ENCODE peak calls at places on chromosomes 5 and 9, in eight cellular contexts. One of them, this sample, is unnamed.
A peak's percentile ranks its signal among the peaks of the same experiment; 100 is the strongest.

GRCh38 chr5:150589791-150590601 is 50.5 kb upstream of the SYNPO start:
- DNase-seq in stimulated activated CD8-positive, alpha-beta memory T cell treated with anti-CD3 and anti-CD28 coated beads, Interleukin-4, amount 100 ng/mL, for 24 hours: no peak
- DNase-seq in left cardiac atrium: peak; percentile 84
- DNase-seq in aorta: peak; percentile 87
- DNase-seq in mesendoderm: peak; percentile 80
- DNase-seq in iPS-NIHi11: no peak
- DNase-seq in NCI-H510A treated with DMSO at 0.1 percent for 48 hours: no peak
- DNase-seq in GM04504: peak; percentile 15
- DNase-seq in this sample: peak; percentile 82

GRCh38 chr5:94618029-94618492 is 343 bp downstream of the KIAA0825 start:
- DNase-seq in stimulated activated CD8-positive, alpha-beta memory T cell treated with anti-CD3 and anti-CD28 coated beads, Interleukin-4, amount 100 ng/mL, for 24 hours: no peak
- DNase-seq in left cardiac atrium: peak; percentile 72
- DNase-seq in aorta: peak; percentile 80
- DNase-seq in mesendoderm: peak; percentile 89
- DNase-seq in iPS-NIHi11: peak; percentile 33
- DNase-seq in NCI-H510A treated with DMSO at 0.1 percent for 48 hours: peak; percentile 27
- DNase-seq in GM04504: peak; percentile 33
- DNase-seq in this sample: peak; percentile 72

GRCh38 chr9:30773427-30773826 is 1611.0 kb upstream of the ACO1 start:
- DNase-seq in stimulated activated CD8-positive, alpha-beta memory T cell treated with anti-CD3 and anti-CD28 coated beads, Interleukin-4, amount 100 ng/mL, for 24 hours: no peak
- DNase-seq in left cardiac atrium: no peak
- DNase-seq in aorta: no peak
- DNase-seq in mesendoderm: no peak
- DNase-seq in iPS-NIHi11: no peak
- DNase-seq in NCI-H510A treated with DMSO at 0.1 percent for 48 hours: no peak
- DNase-seq in GM04504: no peak
- DNase-seq in this sample: no peak

GRCh38 chr9:96441798-96442445 is 8.0 kb upstream of the HABP4 start:
- DNase-seq in stimulated activated CD8-positive, alpha-beta memory T cell treated with anti-CD3 and anti-CD28 coated beads, Interleukin-4, amount 100 ng/mL, for 24 hours: no peak
- DNase-seq in left cardiac atrium: no peak
- DNase-seq in aorta: no peak
- DNase-seq in mesendoderm: peak; percentile 68
- DNase-seq in iPS-NIHi11: peak; percentile 33
- DNase-seq in NCI-H510A treated with DMSO at 0.1 percent for 48 hours: no peak
- DNase-seq in GM04504: no peak
- DNase-seq in this sample: no peak

GRCh38 chr5:88190106-88190834 is 78.4 kb downstream of the TMEM161B start:
- DNase-seq in stimulated activated CD8-positive, alpha-beta memory T cell treated with anti-CD3 and anti-CD28 coated beads, Interleukin-4, amount 100 ng/mL, for 24 hours: peak; percentile 26
- DNase-seq in left cardiac atrium: no peak
- DNase-seq in aorta: no peak
- DNase-seq in mesendoderm: peak; percentile 31
- DNase-seq in iPS-NIHi11: no peak
- DNase-seq in NCI-H510A treated with DMSO at 0.1 percent for 48 hours: peak; percentile 15
- DNase-seq in GM04504: no peak
- DNase-seq in this sample: no peak

GRCh38 chr5:31639488-31640011 is 619 bp downstream of the PDZD2 start:
- DNase-seq in stimulated activated CD8-positive, alpha-beta memory T cell treated with anti-CD3 and anti-CD28 coated beads, Interleukin-4, amount 100 ng/mL, for 24 hours: no peak
- DNase-seq in left cardiac atrium: peak; percentile 28
- DNase-seq in aorta: no peak
- DNase-seq in mesendoderm: peak; percentile 17
- DNase-seq in iPS-NIHi11: no peak
- DNase-seq in NCI-H510A treated with DMSO at 0.1 percent for 48 hours: no peak
- DNase-seq in GM04504: no peak
- DNase-seq in this sample: no peak

GRCh38 chr5:6454628-6455053 is 6.0 kb downstream of the UBE2QL1 start:
- DNase-seq in stimulated activated CD8-positive, alpha-beta memory T cell treated with anti-CD3 and anti-CD28 coated beads, Interleukin-4, amount 100 ng/mL, for 24 hours: no peak
- DNase-seq in left cardiac atrium: peak; percentile 38
- DNase-seq in aorta: no peak
- DNase-seq in mesendoderm: no peak
- DNase-seq in iPS-NIHi11: no peak
- DNase-seq in NCI-H510A treated with DMSO at 0.1 percent for 48 hours: no peak
- DNase-seq in GM04504: no peak
- DNase-seq in this sample: peak; percentile 67

GRCh38 chr9:68925175-68925574 is 88.7 kb downstream of the PRKACG start:
- DNase-seq in stimulated activated CD8-positive, alpha-beta memory T cell treated with anti-CD3 and anti-CD28 coated beads, Interleukin-4, amount 100 ng/mL, for 24 hours: no peak
- DNase-seq in left cardiac atrium: no peak
- DNase-seq in aorta: no peak
- DNase-seq in mesendoderm: no peak
- DNase-seq in iPS-NIHi11: no peak
- DNase-seq in NCI-H510A treated with DMSO at 0.1 percent for 48 hours: no peak
- DNase-seq in GM04504: no peak
- DNase-seq in this sample: no peak

GRCh38 chr9:32351845-32352244 is 32.6 kb upstream of the ACO1 start:
- DNase-seq in stimulated activated CD8-positive, alpha-beta memory T cell treated with anti-CD3 and anti-CD28 coated beads, Interleukin-4, amount 100 ng/mL, for 24 hours: no peak
- DNase-seq in left cardiac atrium: no peak
- DNase-seq in aorta: no peak
- DNase-seq in mesendoderm: peak; percentile 82
- DNase-seq in iPS-NIHi11: peak; percentile 26
- DNase-seq in NCI-H510A treated with DMSO at 0.1 percent for 48 hours: no peak
- DNase-seq in GM04504: no peak
- DNase-seq in this sample: no peak

GRCh38 chr5:71740015-71740753 is 21.1 kb downstream of the CARTPT start:
- DNase-seq in stimulated activated CD8-positive, alpha-beta memory T cell treated with anti-CD3 and anti-CD28 coated beads, Interleukin-4, amount 100 ng/mL, for 24 hours: no peak
- DNase-seq in left cardiac atrium: no peak
- DNase-seq in aorta: no peak
- DNase-seq in mesendoderm: no peak
- DNase-seq in iPS-NIHi11: no peak
- DNase-seq in NCI-H510A treated with DMSO at 0.1 percent for 48 hours: no peak
- DNase-seq in GM04504: no peak
- DNase-seq in this sample: no peak

GRCh38 chr5:98307811-98308210 is 465.7 kb upstream of the RGMB start:
- DNase-seq in stimulated activated CD8-positive, alpha-beta memory T cell treated with anti-CD3 and anti-CD28 coated beads, Interleukin-4, amount 100 ng/mL, for 24 hours: no peak
- DNase-seq in left cardiac atrium: no peak
- DNase-seq in aorta: no peak
- DNase-seq in mesendoderm: no peak
- DNase-seq in iPS-NIHi11: no peak
- DNase-seq in NCI-H510A treated with DMSO at 0.1 percent for 48 hours: no peak
- DNase-seq in GM04504: no peak
- DNase-seq in this sample: no peak

GRCh38 chr9:7844283-7844682 is 44.7 kb upstream of the DMAC1 start:
- DNase-seq in stimulated activated CD8-positive, alpha-beta memory T cell treated with anti-CD3 and anti-CD28 coated beads, Interleukin-4, amount 100 ng/mL, for 24 hours: no peak
- DNase-seq in left cardiac atrium: no peak
- DNase-seq in aorta: no peak
- DNase-seq in mesendoderm: peak; percentile 78
- DNase-seq in iPS-NIHi11: peak; percentile 45
- DNase-seq in NCI-H510A treated with DMSO at 0.1 percent for 48 hours: no peak
- DNase-seq in GM04504: no peak
- DNase-seq in this sample: no peak